ENCODE peak calls at places on chromosomes 6 and 20, in nine cellular contexts. One of them, this sample, is unnamed.

GRCh38 chr20:3543901-3544507 is 73.2 kb downstream of the ATRN start:
- DNase-seq in tibial nerve: no peak
- DNase-seq in caudate nucleus: no peak
- DNase-seq in dorsolateral prefrontal cortex: no peak
- DNase-seq in CD8-positive, alpha-beta T cell: no peak
- DNase-seq in K562: no peak
- DNase-seq in uterus: no peak
- DNase-seq in sigmoid colon: no peak
- DNase-seq in effector memory CD4-positive, alpha-beta T cell: no peak
- DNase-seq in this sample: no peak

GRCh38 chr20:752263-752662 is 16.0 kb downstream of the SLC52A3 start:
- DNase-seq in tibial nerve: no peak
- DNase-seq in caudate nucleus: no peak
- DNase-seq in dorsolateral prefrontal cortex: no peak
- DNase-seq in CD8-positive, alpha-beta T cell: no peak
- DNase-seq in K562: no peak
- DNase-seq in uterus: no peak
- DNase-seq in sigmoid colon: no peak
- DNase-seq in effector memory CD4-positive, alpha-beta T cell: no peak
- DNase-seq in this sample: no peak

GRCh38 chr6:43271103-43271815 is 26.8 kb upstream of the SLC22A7 start:
- DNase-seq in tibial nerve: no peak
- DNase-seq in caudate nucleus: no peak
- DNase-seq in dorsolateral prefrontal cortex: no peak
- DNase-seq in CD8-positive, alpha-beta T cell: no peak
- DNase-seq in K562: no peak
- DNase-seq in uterus: no peak
- DNase-seq in sigmoid colon: no peak
- DNase-seq in effector memory CD4-positive, alpha-beta T cell: no peak
- DNase-seq in this sample: no peak

GRCh38 chr6:26568601-26569432 is 27.9 kb upstream of the ABT1 start:
- DNase-seq in tibial nerve: peak; percentile 100
- DNase-seq in caudate nucleus: peak; percentile 84
- DNase-seq in dorsolateral prefrontal cortex: peak; percentile 97
- DNase-seq in CD8-positive, alpha-beta T cell: peak; percentile 100
- DNase-seq in K562: peak; percentile 82
- DNase-seq in uterus: peak; percentile 96
- DNase-seq in sigmoid colon: peak; percentile 97
- DNase-seq in effector memory CD4-positive, alpha-beta T cell: peak; percentile 94
- DNase-seq in this sample: peak; percentile 84

GRCh38 chr20:59988141-59988540 is 29.9 kb downstream of the CDH26 start:
- DNase-seq in tibial nerve: no peak
- DNase-seq in caudate nucleus: no peak
- DNase-seq in dorsolateral prefrontal cortex: no peak
- DNase-seq in CD8-positive, alpha-beta T cell: no peak
- DNase-seq in K562: no peak
- DNase-seq in uterus: no peak
- DNase-seq in sigmoid colon: no peak
- DNase-seq in effector memory CD4-positive, alpha-beta T cell: no peak
- DNase-seq in this sample: no peak

GRCh38 chr6:137928286-137928685 is 61.2 kb downstream of the TNFAIP3 start:
- DNase-seq in tibial nerve: no peak
- DNase-seq in caudate nucleus: no peak
- DNase-seq in dorsolateral prefrontal cortex: no peak
- DNase-seq in CD8-positive, alpha-beta T cell: no peak
- DNase-seq in K562: no peak
- DNase-seq in uterus: no peak
- DNase-seq in sigmoid colon: no peak
- DNase-seq in effector memory CD4-positive, alpha-beta T cell: no peak
- DNase-seq in this sample: no peak

GRCh38 chr6:38184041-38184779 is 364.7 kb downstream of the ZFAND3 start:
- DNase-seq in tibial nerve: no peak
- DNase-seq in caudate nucleus: no peak
- DNase-seq in dorsolateral prefrontal cortex: no peak
- DNase-seq in CD8-positive, alpha-beta T cell: no peak
- DNase-seq in K562: no peak
- DNase-seq in uterus: no peak
- DNase-seq in sigmoid colon: no peak
- DNase-seq in effector memory CD4-positive, alpha-beta T cell: no peak
- DNase-seq in this sample: no peak

GRCh38 chr6:93468291-93468690 is 48.9 kb upstream of the EPHA7 start:
- DNase-seq in tibial nerve: no peak
- DNase-seq in caudate nucleus: no peak
- DNase-seq in dorsolateral prefrontal cortex: no peak
- DNase-seq in CD8-positive, alpha-beta T cell: no peak
- DNase-seq in K562: no peak
- DNase-seq in uterus: no peak
- DNase-seq in sigmoid colon: no peak
- DNase-seq in effector memory CD4-positive, alpha-beta T cell: no peak
- DNase-seq in this sample: no peak

GRCh38 chr20:58084966-58085365 is 143.5 kb downstream of the ANKRD60 start:
- DNase-seq in tibial nerve: no peak
- DNase-seq in caudate nucleus: no peak
- DNase-seq in dorsolateral prefrontal cortex: no peak
- DNase-seq in CD8-positive, alpha-beta T cell: no peak
- DNase-seq in K562: no peak
- DNase-seq in uterus: no peak
- DNase-seq in sigmoid colon: no peak
- DNase-seq in effector memory CD4-positive, alpha-beta T cell: no peak
- DNase-seq in this sample: no peak

GRCh38 chr6:28725890-28726348 is 197.9 kb downstream of the TRIM27 start:
- DNase-seq in tibial nerve: no peak
- DNase-seq in caudate nucleus: no peak
- DNase-seq in dorsolateral prefrontal cortex: no peak
- DNase-seq in CD8-positive, alpha-beta T cell: no peak
- DNase-seq in K562: peak; percentile 76
- DNase-seq in uterus: no peak
- DNase-seq in sigmoid colon: no peak
- DNase-seq in effector memory CD4-positive, alpha-beta T cell: no peak
- DNase-seq in this sample: no peak

GRCh38 chr6:56954389-56955170 is at the start of gene BEND6:
- DNase-seq in tibial nerve: peak; percentile 9
- DNase-seq in caudate nucleus: peak; percentile 81
- DNase-seq in dorsolateral prefrontal cortex: peak; percentile 73
- DNase-seq in CD8-positive, alpha-beta T cell: peak; percentile 15
- DNase-seq in K562: peak; percentile 86
- DNase-seq in uterus: peak; percentile 66
- DNase-seq in sigmoid colon: peak; percentile 77
- DNase-seq in effector memory CD4-positive, alpha-beta T cell: no peak
- DNase-seq in this sample: peak; percentile 73

GRCh38 chr6:111809264-111809663 is 64.0 kb downstream of the FYN start:
- DNase-seq in tibial nerve: no peak
- DNase-seq in caudate nucleus: no peak
- DNase-seq in dorsolateral prefrontal cortex: no peak
- DNase-seq in CD8-positive, alpha-beta T cell: no peak
- DNase-seq in K562: no peak
- DNase-seq in uterus: no peak
- DNase-seq in sigmoid colon: no peak
- DNase-seq in effector memory CD4-positive, alpha-beta T cell: no peak
- DNase-seq in this sample: no peak

GRCh38 chr6:118650500-118651281 is 700 bp downstream of the CEP85L start:
- DNase-seq in tibial nerve: peak; percentile 40
- DNase-seq in caudate nucleus: no peak
- DNase-seq in dorsolateral prefrontal cortex: peak; percentile 45
- DNase-seq in CD8-positive, alpha-beta T cell: peak; percentile 43
- DNase-seq in K562: peak; percentile 55
- DNase-seq in uterus: peak; percentile 47
- DNase-seq in sigmoid colon: peak; percentile 82
- DNase-seq in effector memory CD4-positive, alpha-beta T cell: peak; percentile 36
- DNase-seq in this sample: peak; percentile 60

GRCh38 chr6:79466222-79466834 is 70.9 kb downstream of the LCA5 start:
- DNase-seq in tibial nerve: no peak
- DNase-seq in caudate nucleus: no peak
- DNase-seq in dorsolateral prefrontal cortex: no peak
- DNase-seq in CD8-positive, alpha-beta T cell: no peak
- DNase-seq in K562: peak; percentile 24
- DNase-seq in uterus: no peak
- DNase-seq in sigmoid colon: no peak
- DNase-seq in effector memory CD4-positive, alpha-beta T cell: no peak
- DNase-seq in this sample: no peak

GRCh38 chr6:163146036-163146435 is 268.5 kb upstream of the QKI start:
- DNase-seq in tibial nerve: no peak
- DNase-seq in caudate nucleus: no peak
- DNase-seq in dorsolateral prefrontal cortex: no peak
- DNase-seq in CD8-positive, alpha-beta T cell: no peak
- DNase-seq in K562: no peak
- DNase-seq in uterus: no peak
- DNase-seq in sigmoid colon: no peak
- DNase-seq in effector memory CD4-positive, alpha-beta T cell: no peak
- DNase-seq in this sample: no peak

GRCh38 chr6:56984374-56984773 is 29.5 kb downstream of the BEND6 start:
- DNase-seq in tibial nerve: no peak
- DNase-seq in caudate nucleus: no peak
- DNase-seq in dorsolateral prefrontal cortex: no peak
- DNase-seq in CD8-positive, alpha-beta T cell: no peak
- DNase-seq in K562: no peak
- DNase-seq in uterus: no peak
- DNase-seq in sigmoid colon: no peak
- DNase-seq in effector memory CD4-positive, alpha-beta T cell: no peak
- DNase-seq in this sample: no peak

GRCh38 chr6:108174371-108175175 is 8.8 kb downstream of the NR2E1 start:
- DNase-seq in tibial nerve: no peak
- DNase-seq in caudate nucleus: no peak
- DNase-seq in dorsolateral prefrontal cortex: no peak
- DNase-seq in CD8-positive, alpha-beta T cell: peak; percentile 30
- DNase-seq in K562: no peak
- DNase-seq in uterus: no peak
- DNase-seq in sigmoid colon: no peak
- DNase-seq in effector memory CD4-positive, alpha-beta T cell: no peak
- DNase-seq in this sample: no peak

GRCh38 chr6:168363302-168363701 is 43.7 kb upstream of the DACT2 start:
- DNase-seq in tibial nerve: no peak
- DNase-seq in caudate nucleus: no peak
- DNase-seq in dorsolateral prefrontal cortex: no peak
- DNase-seq in CD8-positive, alpha-beta T cell: no peak
- DNase-seq in K562: no peak
- DNase-seq in uterus: no peak
- DNase-seq in sigmoid colon: peak; percentile 7
- DNase-seq in effector memory CD4-positive, alpha-beta T cell: no peak
- DNase-seq in this sample: no peak

GRCh38 chr20:54179946-54180345 is 6.2 kb upstream of the CYP24A1 start:
- DNase-seq in tibial nerve: no peak
- DNase-seq in caudate nucleus: no peak
- DNase-seq in dorsolateral prefrontal cortex: no peak
- DNase-seq in CD8-positive, alpha-beta T cell: no peak
- DNase-seq in K562: no peak
- DNase-seq in uterus: no peak
- DNase-seq in sigmoid colon: no peak
- DNase-seq in effector memory CD4-positive, alpha-beta T cell: no peak
- DNase-seq in this sample: no peak
- H3K27ac ChIP-seq in tibial nerve: no peak overlapping the region
- H3K27ac ChIP-seq in caudate nucleus: no peak overlapping the region
- H3K27ac ChIP-seq in dorsolateral prefrontal cortex: no peak overlapping the region
- H3K27ac ChIP-seq in CD8-positive, alpha-beta T cell: no peak overlapping the region
- H3K27ac ChIP-seq in K562: no peak overlapping the region
- H3K27ac ChIP-seq in uterus: no peak overlapping the region
- H3K27ac ChIP-seq in sigmoid colon: no peak overlapping the region
- H3K27ac ChIP-seq in effector memory CD4-positive, alpha-beta T cell: no peak overlapping the region
- H3K27ac ChIP-seq in this sample: no peak overlapping the region

DNA sequence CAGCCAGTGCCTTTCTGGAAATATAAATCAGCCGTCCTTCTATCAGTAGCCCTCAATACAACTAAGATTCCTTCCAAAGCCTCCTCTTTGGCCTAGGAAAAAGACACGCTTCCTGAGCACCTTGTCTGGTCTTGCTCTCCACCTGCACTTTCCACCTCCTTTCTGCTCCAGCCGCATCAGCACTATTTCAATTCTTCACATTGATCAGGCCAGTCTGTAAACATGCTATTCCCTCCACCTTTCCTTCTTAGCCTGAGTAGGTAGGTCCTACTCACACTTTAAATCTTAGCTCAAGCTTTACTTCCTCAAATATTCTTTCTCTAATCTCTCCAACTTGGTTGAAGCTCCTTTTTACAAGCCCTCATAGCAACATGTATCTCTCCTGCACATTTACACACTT is 11.4 kb downstream of the RANBP9 start:
- DNase-seq in tibial nerve: no peak
- DNase-seq in caudate nucleus: no peak
- DNase-seq in dorsolateral prefrontal cortex: no peak
- DNase-seq in CD8-positive, alpha-beta T cell: no peak
- DNase-seq in K562: no peak
- DNase-seq in uterus: no peak
- DNase-seq in sigmoid colon: no peak
- DNase-seq in effector memory CD4-positive, alpha-beta T cell: no peak
- DNase-seq in this sample: no peak
- H3K27ac ChIP-seq in tibial nerve: no peak overlapping the region
- H3K27ac ChIP-seq in caudate nucleus: no peak overlapping the region
- H3K27ac ChIP-seq in dorsolateral prefrontal cortex: no peak overlapping the region
- H3K27ac ChIP-seq in CD8-positive, alpha-beta T cell: no peak overlapping the region
- H3K27ac ChIP-seq in K562: peak overlapping the region; percentile 27
- H3K27ac ChIP-seq in uterus: no peak overlapping the region
- H3K27ac ChIP-seq in sigmoid colon: no peak overlapping the region
- H3K27ac ChIP-seq in effector memory CD4-positive, alpha-beta T cell: no peak overlapping the region
- H3K27ac ChIP-seq in this sample: no peak overlapping the region

DNA sequence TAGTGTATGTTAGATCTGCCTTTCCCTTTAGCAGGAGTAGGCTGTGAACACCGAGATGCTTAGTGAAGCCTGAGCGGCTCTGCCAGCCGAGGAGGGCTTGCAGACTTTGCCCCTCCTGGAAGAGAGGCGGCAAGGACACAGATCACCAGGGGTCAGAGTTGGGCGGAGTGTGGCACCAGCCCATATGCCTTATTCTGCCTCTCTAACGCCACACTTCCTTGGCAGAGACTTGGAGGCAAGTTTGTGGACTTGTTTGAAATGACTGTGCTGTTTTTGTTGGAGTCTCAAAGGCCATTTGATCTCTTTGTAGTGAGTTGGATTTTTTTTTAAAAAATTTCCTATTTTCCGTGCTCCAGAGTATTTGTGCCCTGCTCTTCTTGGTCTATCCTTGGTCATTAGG is 44.5 kb upstream of the CLDN20 start:
- DNase-seq in tibial nerve: no peak
- DNase-seq in caudate nucleus: no peak
- DNase-seq in dorsolateral prefrontal cortex: peak; percentile 34
- DNase-seq in CD8-positive, alpha-beta T cell: no peak
- DNase-seq in K562: no peak
- DNase-seq in uterus: no peak
- DNase-seq in sigmoid colon: no peak
- DNase-seq in effector memory CD4-positive, alpha-beta T cell: no peak
- DNase-seq in this sample: no peak
- H3K27ac ChIP-seq in tibial nerve: no peak overlapping the region
- H3K27ac ChIP-seq in caudate nucleus: no peak overlapping the region
- H3K27ac ChIP-seq in dorsolateral prefrontal cortex: peak overlapping the region; percentile 53
- H3K27ac ChIP-seq in CD8-positive, alpha-beta T cell: no peak overlapping the region
- H3K27ac ChIP-seq in K562: no peak overlapping the region
- H3K27ac ChIP-seq in uterus: no peak overlapping the region
- H3K27ac ChIP-seq in sigmoid colon: no peak overlapping the region
- H3K27ac ChIP-seq in effector memory CD4-positive, alpha-beta T cell: no peak overlapping the region
- H3K27ac ChIP-seq in this sample: no peak overlapping the region

DNA sequence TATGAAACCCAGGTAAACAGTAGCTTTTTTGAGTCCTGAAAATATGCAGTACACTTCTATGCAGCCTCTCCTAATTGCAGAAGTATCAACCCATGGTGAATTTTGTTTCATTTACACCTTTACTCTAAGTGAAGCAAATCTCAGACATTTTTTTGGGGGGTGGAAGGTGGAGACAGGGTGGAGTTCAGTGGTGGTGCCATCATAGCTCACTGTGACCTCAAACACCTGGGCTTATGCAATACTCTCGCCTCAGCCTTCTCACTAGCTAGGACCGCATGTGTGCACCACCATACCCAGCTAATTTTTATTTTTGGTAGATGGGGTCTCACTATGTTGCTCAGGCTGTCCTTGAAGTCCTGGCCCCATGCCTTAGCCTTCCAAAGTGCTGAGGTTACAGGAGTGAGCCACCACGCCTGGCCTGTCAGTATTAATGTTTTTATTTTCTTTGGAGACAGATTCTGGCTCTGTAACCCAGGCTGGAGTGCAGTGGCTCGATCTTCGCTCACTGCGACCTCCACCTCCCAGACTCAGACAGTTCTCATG is 80.3 kb downstream of the JARID2 start:
- DNase-seq in tibial nerve: no peak
- DNase-seq in caudate nucleus: no peak
- DNase-seq in dorsolateral prefrontal cortex: no peak
- DNase-seq in CD8-positive, alpha-beta T cell: peak; percentile 25
- DNase-seq in K562: no peak
- DNase-seq in uterus: no peak
- DNase-seq in sigmoid colon: no peak
- DNase-seq in effector memory CD4-positive, alpha-beta T cell: no peak
- DNase-seq in this sample: no peak
- H3K27ac ChIP-seq in tibial nerve: no peak overlapping the region
- H3K27ac ChIP-seq in caudate nucleus: no peak overlapping the region
- H3K27ac ChIP-seq in dorsolateral prefrontal cortex: no peak overlapping the region
- H3K27ac ChIP-seq in CD8-positive, alpha-beta T cell: no peak overlapping the region
- H3K27ac ChIP-seq in K562: no peak overlapping the region
- H3K27ac ChIP-seq in uterus: no peak overlapping the region
- H3K27ac ChIP-seq in sigmoid colon: no peak overlapping the region
- H3K27ac ChIP-seq in effector memory CD4-positive, alpha-beta T cell: no peak overlapping the region
- H3K27ac ChIP-seq in this sample: no peak overlapping the region